ENCODE peak calls at places on chromosomes 2 and 18, in four cellular contexts. D is HepG2, E is H1, Y is NT2/D1. J is an unnamed sample.

GRCh38 chr2:156423674-156424282 is 12.4 kb upstream of the GPD2 start:
- DNase-seq in D (no peak), E (peak), Y (no peak), J (no peak)

GRCh38 chr2:102449370-102449974 is 23.6 kb upstream of the SLC9A4 start:
- DNase-seq in D (peak), E (peak), Y (peak), J (peak)

GRCh38 chr2:184004945-184005672 is 593.2 kb upstream of the ZNF804A start:
- DNase-seq in D (no peak), E (no peak), Y (no peak), J (no peak)

GRCh38 chr2:239157766-239158165 is 243.1 kb downstream of the HDAC4 start:
- DNase-seq in D (no peak), E (peak), Y (peak), J (peak)

GRCh38 chr18:21406111-21406510 is 164.1 kb downstream of the GREB1L start:
- DNase-seq in D (no peak), E (no peak), Y (no peak), J (no peak)

GRCh38 chr2:70525032-70525431 is 28.6 kb downstream of the TGFA start:
- DNase-seq in D (peak), E (no peak), Y (no peak), J (no peak)

GRCh38 chr2:159637988-159638501 is 21.7 kb upstream of the BAZ2B start:
- DNase-seq in D (no peak), E (no peak), Y (no peak), J (no peak)

GRCh38 chr18:29154758-29155725 is 978.1 kb upstream of the CDH2 start:
- DNase-seq in D (no peak), E (no peak), Y (no peak), J (no peak)

GRCh38 chr2:176643711-176644110 is 374.5 kb downstream of the MTX2 start:
- DNase-seq in D (peak), E (no peak), Y (no peak), J (peak)

GRCh38 chr18:48826271-48826670 is 124.5 kb downstream of the SMAD7 start:
- DNase-seq in D (no peak), E (peak), Y (no peak), J (no peak)

GRCh38 chr18:60978338-60978737 is 354.9 kb upstream of the CDH20 start:
- DNase-seq in D (no peak), E (no peak), Y (no peak), J (no peak)

GRCh38 chr2:38444247-38444646 is 67.2 kb upstream of the ATL2 start:
- DNase-seq in D (no peak), E (no peak), Y (peak), J (no peak)

GRCh38 chr2:181658444-181658843 is 1.5 kb upstream of the CERKL start:
- DNase-seq in D (no peak), E (no peak), Y (no peak), J (no peak)

GRCh38 chr2:13696601-13697000 is 935.9 kb upstream of the LRATD1 start:
- DNase-seq in D (no peak), E (no peak), Y (no peak), J (no peak)

GRCh38 chr18:43012951-43013350 is 102.5 kb downstream of the RIT2 start:
- DNase-seq in D (no peak), E (no peak), Y (no peak), J (no peak)

GRCh38 chr18:2304378-2305175 is 266.7 kb downstream of the METTL4 start:
- DNase-seq in D (no peak), E (no peak), Y (no peak), J (no peak)

GRCh38 chr2:234363647-234364294 is 133.1 kb downstream of the ARL4C start:
- DNase-seq in D (no peak), E (no peak), Y (no peak), J (no peak)

GRCh38 chr2:101698419-101699190 is 1.1 kb downstream of the MAP4K4 start:
- DNase-seq in D (no peak), E (no peak), Y (no peak), J (peak)

GRCh38 chr2:63977904-63978303 is 41.3 kb downstream of the VPS54 start:
- DNase-seq in D (no peak), E (no peak), Y (no peak), J (no peak)

GRCh38 chr18:58813090-58813489 is 51.6 kb upstream of the ZNF532 start:
- DNase-seq in D (no peak), E (no peak), Y (no peak), J (no peak)

GRCh38 chr2:52475600-52475999 is 1292.0 kb upstream of the CHAC2 start:
- DNase-seq in D (no peak), E (no peak), Y (no peak), J (no peak)

GRCh38 chr2:126513033-126513432 is 142.9 kb upstream of the GYPC start:
- DNase-seq in D (no peak), E (no peak), Y (no peak), J (no peak)

GRCh38 chr2:100365434-100365833 is 43.1 kb upstream of the LONRF2 start:
- DNase-seq in D (no peak), E (no peak), Y (no peak), J (no peak)

GRCh38 chr2:160392201-160392600 is 101.4 kb downstream of the RBMS1 start:
- DNase-seq in D (no peak), E (no peak), Y (no peak), J (no peak)

GRCh38 chr2:212618636-212619035 is 80.0 kb upstream of the ERBB4 start:
- DNase-seq in D (no peak), E (no peak), Y (no peak), J (no peak)

GRCh38 chr2:191250400-191250799 is 5.2 kb downstream of the MYO1B start:
- DNase-seq in D (no peak), E (no peak), Y (no peak), J (no peak)

GRCh38 chr2:45301307-45302010 is 292.2 kb upstream of the SIX2 start:
- DNase-seq in D (no peak), E (no peak), Y (no peak), J (no peak)

GRCh38 chr2:128472789-128473174 is 154.1 kb upstream of the HS6ST1 start:
- DNase-seq in D (no peak), E (no peak), Y (no peak), J (no peak)

GRCh38 chr2:37306024-37306423 is 18.6 kb downstream of the PRKD3 start:
- DNase-seq in D (no peak), E (no peak), Y (no peak), J (no peak)

GRCh38 chr2:28161466-28161865 is 231.2 kb upstream of the FOSL2 start:
- DNase-seq in D (no peak), E (no peak), Y (no peak), J (no peak)

GRCh38 chr2:105644174-105644980 is 100.3 kb upstream of the NCK2 start:
- DNase-seq in D (peak), E (no peak), Y (no peak), J (no peak)

DNA sequence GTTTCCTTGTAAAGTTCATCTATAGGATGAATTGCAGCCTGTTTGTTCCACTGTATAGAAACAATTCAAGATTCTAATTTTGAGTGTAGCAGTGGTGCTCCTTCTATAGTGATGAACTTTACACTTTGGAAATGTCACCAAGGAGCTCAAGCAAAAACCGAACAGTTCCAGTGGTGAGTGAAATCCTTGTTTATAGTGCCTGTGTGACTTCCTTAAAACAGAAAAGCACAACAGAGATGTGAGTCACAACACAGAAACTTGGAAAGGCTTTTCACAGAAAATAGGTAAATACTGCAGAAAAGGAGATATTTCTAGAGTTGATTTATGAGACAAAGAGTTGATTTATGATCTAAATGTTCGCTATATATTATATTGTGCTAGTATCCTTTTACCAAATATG is 482.0 kb downstream of the PTPRM start:
- DNase-seq in D (no peak), E (no peak), Y (no peak), J (no peak)
- TF ChIP-seq SUZ12 in D (no peak), E (no peak), Y (no peak), J (no peak)

DNA sequence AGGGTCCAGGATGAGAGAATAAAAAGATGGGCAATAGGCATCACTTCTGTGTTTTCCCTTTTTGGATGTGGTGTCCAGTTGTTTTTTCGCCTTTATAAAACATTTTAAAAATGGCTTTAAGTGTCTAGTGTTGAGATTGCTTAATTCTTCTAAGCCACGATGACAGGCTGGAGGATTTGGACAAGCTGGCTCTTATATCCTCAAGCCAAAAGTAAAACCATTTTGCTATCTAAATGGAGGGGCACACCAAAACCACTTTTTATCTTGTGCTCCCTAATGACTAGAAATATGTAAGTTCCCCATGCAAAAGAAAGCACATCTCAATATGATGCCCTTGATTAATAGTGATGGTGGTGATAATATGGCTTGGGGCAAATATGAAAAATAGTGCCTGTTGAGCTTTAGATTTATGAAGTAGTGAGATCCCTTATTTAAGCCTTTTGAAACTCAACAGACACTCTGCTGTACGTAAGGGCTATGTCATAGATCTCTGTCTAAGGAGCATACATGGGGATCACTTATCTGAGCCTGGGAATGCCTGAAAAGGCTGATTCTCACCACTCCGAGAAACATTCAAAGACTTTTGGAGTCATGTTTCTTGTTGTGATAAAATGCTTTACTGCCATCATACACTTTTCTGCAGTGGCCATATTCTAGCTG is 185.5 kb downstream of the KCNS3 start:
- DNase-seq in D (no peak), E (no peak), Y (no peak), J (no peak)
- TF ChIP-seq SUZ12 in D (no peak), E (no peak), Y (no peak), J (no peak)

DNA sequence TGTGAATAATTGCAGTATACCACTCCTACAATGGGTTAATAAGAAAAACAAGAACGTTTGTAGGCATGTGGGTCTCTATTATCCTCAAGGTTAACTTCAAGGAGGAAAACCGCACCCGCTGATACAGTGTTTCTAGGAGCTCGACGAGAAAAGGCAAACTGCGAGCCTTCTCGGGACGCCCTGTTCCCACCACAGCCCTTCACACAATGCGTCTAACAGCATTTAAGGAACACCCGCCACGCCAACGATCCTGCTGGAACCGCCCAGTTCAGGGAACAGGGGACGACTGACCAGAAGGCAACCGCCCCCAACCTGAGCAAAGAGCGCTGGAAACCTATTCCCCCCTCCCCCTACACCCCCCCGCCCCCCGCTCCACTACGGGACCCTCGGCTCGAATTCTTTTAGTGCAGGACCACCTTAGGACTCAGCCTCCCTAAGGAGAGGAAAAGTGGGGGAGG is 710 bp upstream of the TMSB10 start:
- DNase-seq in D (no peak), E (peak), Y (no peak), J (peak)
- TF ChIP-seq SUZ12 in D (no peak), E (no peak), Y (no peak), J (no peak)

DNA sequence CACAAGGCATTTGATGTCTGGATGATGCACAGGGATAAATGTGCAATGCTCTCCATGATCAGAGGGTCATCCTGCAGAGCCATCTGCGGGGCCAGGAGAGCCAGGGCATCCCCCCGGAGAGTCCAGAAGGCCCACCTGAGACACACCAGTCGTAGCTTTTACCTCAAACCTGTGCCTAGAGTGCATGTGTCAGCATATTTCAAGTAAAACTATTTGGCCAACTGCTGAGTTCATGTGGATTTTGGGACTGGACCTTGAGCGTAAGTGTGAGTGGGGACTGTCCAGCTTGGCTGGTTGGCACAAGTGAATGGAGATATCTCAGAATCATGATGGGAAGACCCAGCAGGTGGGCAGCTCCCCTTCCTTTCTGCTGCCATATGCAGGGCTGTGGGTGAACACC is 147.8 kb upstream of the TPO start:
- DNase-seq in D (no peak), E (no peak), Y (no peak), J (no peak)
- TF ChIP-seq SUZ12 in D (no peak), E (no peak), Y (no peak), J (no peak)

GRCh38 chr18:66557091-66557490 is 46.8 kb downstream of the CDH19 start:
- DNase-seq in D (no peak), E (no peak), Y (no peak), J (no peak)

GRCh38 chr18:66564236-66564635 is 39.7 kb downstream of the CDH19 start:
- DNase-seq in D (no peak), E (no peak), Y (no peak), J (no peak)

GRCh38 chr18:66562279-66562678 is 41.6 kb downstream of the CDH19 start:
- DNase-seq in D (no peak), E (no peak), Y (no peak), J (no peak)

GRCh38 chr18:66558773-66559172 is 45.1 kb downstream of the CDH19 start:
- DNase-seq in D (no peak), E (no peak), Y (no peak), J (no peak)

GRCh38 chr18:66560092-66560491 is 43.8 kb downstream of the CDH19 start:
- DNase-seq in D (peak), E (no peak), Y (peak), J (peak)
- TF ChIP-seq SUZ12 in D (no peak), E (no peak), Y (no peak), J (no peak)

DNA sequence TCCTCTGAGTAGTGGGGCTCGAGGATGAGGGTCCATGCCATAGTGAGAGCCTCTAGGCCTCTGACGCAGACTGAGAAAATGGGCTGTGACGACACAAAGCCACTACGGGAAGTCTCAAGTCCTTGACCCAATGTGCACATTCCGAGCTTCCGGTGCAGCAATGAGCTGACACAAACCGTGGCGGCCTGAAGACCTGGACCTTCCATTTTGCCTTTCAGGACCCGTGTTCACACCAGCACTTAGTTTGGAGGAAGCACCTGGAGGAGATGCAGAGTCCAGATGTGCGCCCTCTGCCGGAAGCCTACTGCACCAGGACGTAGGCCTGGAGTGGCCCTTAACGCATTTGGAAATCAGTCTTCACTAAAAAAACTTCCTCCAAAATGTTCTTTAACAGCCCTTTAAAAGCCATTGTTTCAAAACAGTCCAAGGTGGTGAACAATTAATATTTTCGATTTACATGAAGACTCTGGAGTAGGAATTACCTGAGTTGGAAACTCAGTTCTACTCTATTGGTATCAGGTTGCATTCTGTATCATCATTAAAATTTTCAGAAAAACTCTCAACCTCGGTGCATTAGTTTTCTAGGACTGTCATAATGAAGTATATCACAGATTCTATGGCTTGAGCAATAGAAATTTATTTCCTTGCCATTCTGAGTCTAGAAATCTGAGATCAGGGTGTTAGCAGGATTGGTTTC is 33.9 kb downstream of the BMP10 start:
- DNase-seq in D (peak), E (peak), Y (peak), J (peak)
- TF ChIP-seq SUZ12 in D (no peak), E (no peak), Y (no peak), J (no peak)

DNA sequence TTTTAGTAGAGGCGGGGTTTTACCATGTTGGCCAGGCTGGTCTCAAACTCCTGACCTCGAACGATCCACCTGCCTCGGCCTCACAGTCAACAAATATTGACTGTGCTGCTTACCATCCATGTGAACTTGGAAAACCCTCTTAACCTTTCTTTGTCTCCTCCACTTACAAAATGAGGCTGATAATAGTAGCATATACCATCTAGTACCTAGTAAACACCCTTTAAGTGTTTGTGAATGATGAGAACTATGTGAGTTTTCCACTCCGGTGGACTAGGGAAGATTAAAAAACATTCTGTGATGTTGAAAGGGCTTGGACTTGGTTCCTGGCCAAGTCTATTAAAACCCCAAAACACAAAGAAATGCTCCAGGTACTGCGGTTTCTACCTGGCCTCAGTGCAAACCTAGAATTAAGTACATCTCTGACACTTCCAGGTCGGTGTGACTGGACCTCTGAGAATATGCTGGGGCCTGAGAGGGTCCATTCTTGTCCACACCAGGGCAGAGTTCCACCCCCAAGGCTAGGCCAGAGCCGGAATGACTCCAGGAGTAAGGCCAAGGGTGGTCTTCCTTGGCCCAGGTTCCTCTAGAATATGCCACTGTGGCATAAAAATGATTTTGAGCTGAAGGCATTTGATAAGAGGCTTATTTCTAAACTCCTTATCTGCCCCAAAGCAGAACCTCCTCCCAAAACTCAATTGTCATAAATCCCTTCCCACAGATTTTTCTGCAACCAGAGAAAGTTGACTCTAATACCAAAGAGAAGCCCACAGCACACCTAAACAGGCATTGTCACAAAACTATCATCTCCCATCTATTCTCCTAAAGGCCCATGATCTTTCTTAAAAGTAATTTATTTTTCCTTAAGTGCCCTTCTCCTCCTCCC is 217.5 kb downstream of the TGIF1 start:
- DNase-seq in D (peak), E (no peak), Y (no peak), J (no peak)
- TF ChIP-seq SUZ12 in D (no peak), E (no peak), Y (no peak), J (no peak)

DNA sequence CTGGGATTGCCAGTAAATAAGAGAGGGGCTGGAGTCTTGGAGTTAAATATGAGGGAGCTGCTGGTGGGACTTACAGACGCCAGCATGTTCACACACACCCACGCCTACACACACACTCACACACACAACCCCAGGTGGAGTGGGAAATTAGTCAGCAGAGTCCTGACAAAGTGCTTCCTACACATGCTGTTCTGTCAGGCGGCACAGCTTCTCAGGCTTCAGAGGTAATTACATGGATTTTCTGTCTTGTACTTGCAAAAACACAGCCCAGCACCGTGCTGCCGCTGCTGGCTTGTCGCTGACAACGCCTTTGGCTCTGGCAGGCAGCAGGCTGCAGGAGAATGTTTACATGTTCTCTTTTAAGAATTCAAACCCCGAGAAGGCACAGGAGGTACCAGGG is 1186.3 kb upstream of the CELF4 start:
- DNase-seq in D (no peak), E (no peak), Y (no peak), J (no peak)
- TF ChIP-seq SUZ12 in D (no peak), E (no peak), Y (no peak), J (no peak)

GRCh38 chr2:65158557-65158956 is 28.7 kb upstream of the RAB1A start:
- DNase-seq in D (no peak), E (no peak), Y (no peak), J (no peak)
- TF ChIP-seq SUZ12 in D (no peak), E (no peak), Y (no peak), J (no peak)

GRCh38 chr2:19802088-19802806 is 99.5 kb downstream of the TTC32 start:
- DNase-seq in D (no peak), E (no peak), Y (no peak), J (no peak)
- TF ChIP-seq SUZ12 in D (no peak), E (no peak), Y (no peak), J (no peak)